ENCODE peak calls at places on chromosomes 11 and 22, in six cellular contexts. J is mammary epithelial cell; T is GM23248; S is A549; F is H7; E is CD8-positive, alpha-beta T cell. A is an unnamed sample.

GRCh38 chr11:34728609-34729008 is 107.7 kb downstream of the EHF start:
- DNase-seq in J (no peak), T (no peak), S (no peak), F (no peak), E (no peak), A (no peak)

GRCh38 chr11:266676-267439 is 11.3 kb upstream of the NLRP6 start:
- DNase-seq in J (no peak), T (peak), S (no peak), F (peak), E (no peak), A (no peak)

GRCh38 chr11:35725880-35726279 is 63.3 kb downstream of the TRIM44 start:
- DNase-seq in J (peak), T (peak), S (no peak), F (no peak), E (no peak), A (peak)

GRCh38 chr11:14411818-14412217 is 52.8 kb upstream of the RRAS2 start:
- DNase-seq in J (peak), T (peak), S (no peak), F (no peak), E (no peak), A (no peak)

GRCh38 chr11:84420261-84420660 is 1134.1 kb upstream of the CCDC90B start:
- DNase-seq in J (no peak), T (peak), S (no peak), F (peak), E (no peak), A (peak)

GRCh38 chr22:50526849-50527801 is 1.7 kb upstream of the SCO2 start:
- DNase-seq in J (no peak), T (no peak), S (peak), F (peak), E (no peak), A (no peak)

GRCh38 chr11:65695459-65696241 is 16.4 kb upstream of the KAT5 start:
- DNase-seq in J (peak), T (no peak), S (no peak), F (no peak), E (no peak), A (no peak)

GRCh38 chr11:28090052-28090749 is 17.8 kb downstream of the KIF18A start:
- DNase-seq in J (no peak), T (peak), S (no peak), F (no peak), E (no peak), A (no peak)

GRCh38 chr11:57240007-57240406 is 3.0 kb upstream of the APLNR start:
- DNase-seq in J (no peak), T (no peak), S (no peak), F (no peak), E (no peak), A (no peak)

GRCh38 chr22:21966643-21967516 is 14.2 kb upstream of the PPM1F start:
- DNase-seq in J (no peak), T (no peak), S (no peak), F (no peak), E (no peak), A (no peak)

GRCh38 chr11:56750190-56750589 is 1.7 kb upstream of the OR9G4 start:
- DNase-seq in J (no peak), T (no peak), S (no peak), F (peak), E (no peak), A (no peak)

GRCh38 chr11:64763804-64764611 is 4.2 kb upstream of the PYGM start:
- DNase-seq in J (no peak), T (no peak), S (no peak), F (peak), E (peak), A (no peak)

DNA sequence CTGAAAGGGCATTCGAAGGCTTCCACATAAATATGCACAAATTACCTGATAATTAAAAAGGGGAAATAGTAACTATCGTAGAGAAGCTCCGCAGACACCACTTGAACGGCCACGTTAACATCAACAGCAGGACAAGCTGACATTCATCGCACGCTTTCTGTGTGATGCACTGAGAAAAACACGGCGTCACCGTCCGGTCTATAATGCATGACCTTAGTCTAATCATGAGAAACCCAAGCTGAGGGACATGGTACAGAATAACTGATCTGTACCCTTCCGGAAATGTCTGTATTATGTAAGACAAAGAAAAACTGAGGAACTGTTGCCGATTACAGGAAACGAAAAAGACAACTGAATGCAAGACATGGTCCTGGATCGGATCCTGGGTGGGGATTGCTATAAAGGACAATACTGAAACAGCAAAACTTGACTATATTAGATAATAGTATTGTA is 678 bp upstream of the RANGAP1 start:
- DNase-seq in J (no peak), T (peak), S (no peak), F (peak), E (no peak), A (peak)
- H3K4me3 ChIP-seq in J (peak), T (peak), S (peak), F (peak), E (peak), A (peak)

DNA sequence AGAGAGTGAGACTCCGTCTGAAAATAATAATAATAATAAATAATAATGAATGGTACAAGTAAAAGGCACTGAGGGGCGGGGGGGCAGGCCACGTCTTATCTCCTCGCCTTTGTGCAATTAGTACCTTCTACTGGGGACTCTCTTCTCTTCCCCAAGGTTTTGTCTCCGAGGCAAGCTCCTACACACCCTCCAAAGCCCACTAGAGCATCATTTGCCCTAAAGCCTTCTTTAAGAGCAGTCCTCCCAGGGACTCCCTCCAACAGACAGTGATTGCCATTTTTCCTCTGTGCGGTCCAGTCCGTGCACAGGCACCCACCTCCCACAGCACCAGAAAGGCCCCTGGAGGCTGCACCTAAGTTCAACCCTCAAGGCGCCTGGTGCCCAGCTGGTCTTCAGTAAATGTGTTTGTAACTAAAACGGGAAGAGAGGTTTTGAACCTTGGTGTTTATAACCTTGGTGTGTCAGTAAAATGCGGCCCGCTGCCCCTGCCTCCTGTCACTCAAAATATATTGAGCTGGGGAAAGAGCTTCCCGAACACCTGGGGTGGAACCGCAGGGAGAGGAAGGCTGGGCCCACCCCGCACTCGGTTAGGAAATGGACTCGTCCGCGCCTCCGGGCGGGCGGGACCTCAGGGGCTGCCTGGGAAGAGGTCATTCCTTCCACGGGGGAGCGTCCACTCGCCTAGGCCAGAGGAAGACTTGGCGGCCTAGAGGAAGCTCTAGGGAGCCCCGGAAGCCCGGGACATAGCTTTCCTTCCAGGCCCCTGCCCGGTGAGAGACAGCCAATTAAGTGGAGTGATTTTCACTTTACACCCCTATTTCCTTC is 4.7 kb upstream of the KDELR3 start:
- DNase-seq in J (no peak), T (no peak), S (no peak), F (peak), E (no peak), A (no peak)
- H3K4me3 ChIP-seq in J (no peak), T (no peak), S (no peak), F (peak), E (no peak), A (no peak)

GRCh38 chr11:69773626-69774353 is 1.4 kb downstream of the FGF4 start:
- DNase-seq in J (no peak), T (no peak), S (no peak), F (peak), E (no peak), A (no peak)

GRCh38 chr11:69774354-69775162 is 583 bp downstream of the FGF4 start:
- DNase-seq in J (no peak), T (no peak), S (no peak), F (peak), E (no peak), A (no peak)

GRCh38 chr11:69772646-69773045 is 2.5 kb downstream of the FGF4 start:
- DNase-seq in J (no peak), T (no peak), S (no peak), F (peak), E (no peak), A (no peak)

GRCh38 chr11:69778373-69778772 is 3.2 kb upstream of the FGF4 start:
- DNase-seq in J (no peak), T (no peak), S (no peak), F (no peak), E (no peak), A (no peak)

DNA sequence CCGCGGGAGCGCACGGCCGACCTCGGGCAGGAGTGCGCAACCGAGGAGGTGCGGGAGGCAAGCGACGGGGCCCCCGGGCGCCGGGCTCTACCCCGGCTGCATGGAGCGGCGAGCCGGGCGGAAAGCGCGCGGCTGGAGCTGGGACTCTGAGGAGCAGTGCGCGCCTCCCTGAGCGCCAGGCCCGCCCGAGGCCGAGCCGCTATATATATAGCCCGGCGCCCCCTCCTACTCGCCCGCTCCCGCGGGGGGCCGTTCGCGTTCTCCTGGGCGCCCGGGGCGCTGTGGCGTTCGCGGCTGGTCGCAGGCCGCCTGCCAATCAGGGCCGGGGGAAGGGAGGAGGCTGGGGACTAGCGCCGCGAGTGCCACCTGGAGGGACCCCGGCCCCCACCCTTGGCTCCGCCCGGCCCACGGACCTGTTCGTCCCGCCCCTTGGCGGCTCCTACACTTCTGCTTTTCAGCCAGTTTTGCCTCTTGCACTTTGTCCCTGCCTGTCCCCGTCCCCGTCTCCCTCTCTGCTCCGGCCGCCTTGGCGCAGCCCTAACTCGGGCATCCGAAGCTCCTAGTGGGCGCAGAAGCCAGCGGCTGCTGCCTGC is at the start of gene FGF4:
- DNase-seq in J (peak), T (no peak), S (no peak), F (peak), E (no peak), A (no peak)
- H3K4me3 ChIP-seq in J (no peak), T (no peak), S (peak), F (peak), E (no peak), A (no peak)

GRCh38 chr11:46916251-46916650 is 2.1 kb downstream of the LRP4 start:
- DNase-seq in J (no peak), T (peak), S (no peak), F (no peak), E (no peak), A (no peak)
- H3K4me3 ChIP-seq in J (peak), T (peak), S (peak), F (peak), E (no peak), A (peak)

DNA sequence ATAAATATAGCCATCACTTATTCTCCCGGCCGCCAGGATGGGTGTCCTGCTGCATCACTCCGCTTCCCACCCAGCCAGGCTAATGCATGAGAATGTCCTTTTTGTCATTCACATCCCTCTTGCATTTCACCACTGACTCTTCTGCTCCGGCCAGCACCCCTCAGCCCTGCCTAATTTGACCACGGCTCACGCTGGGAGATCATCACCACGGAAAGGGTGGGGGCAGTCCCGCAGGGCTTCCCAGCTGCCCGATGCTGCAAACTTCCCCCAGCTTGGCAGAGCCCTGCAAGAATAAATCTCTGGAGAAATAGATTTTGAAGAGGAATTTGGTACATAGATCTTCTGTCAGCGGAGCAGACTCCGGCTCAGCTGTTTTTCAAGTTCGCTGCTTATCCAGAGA is 62.8 kb downstream of the BUD13 start:
- DNase-seq in J (no peak), T (no peak), S (no peak), F (peak), E (no peak), A (no peak)
- H3K4me3 ChIP-seq in J (no peak), T (no peak), S (no peak), F (no peak), E (no peak), A (no peak)

DNA sequence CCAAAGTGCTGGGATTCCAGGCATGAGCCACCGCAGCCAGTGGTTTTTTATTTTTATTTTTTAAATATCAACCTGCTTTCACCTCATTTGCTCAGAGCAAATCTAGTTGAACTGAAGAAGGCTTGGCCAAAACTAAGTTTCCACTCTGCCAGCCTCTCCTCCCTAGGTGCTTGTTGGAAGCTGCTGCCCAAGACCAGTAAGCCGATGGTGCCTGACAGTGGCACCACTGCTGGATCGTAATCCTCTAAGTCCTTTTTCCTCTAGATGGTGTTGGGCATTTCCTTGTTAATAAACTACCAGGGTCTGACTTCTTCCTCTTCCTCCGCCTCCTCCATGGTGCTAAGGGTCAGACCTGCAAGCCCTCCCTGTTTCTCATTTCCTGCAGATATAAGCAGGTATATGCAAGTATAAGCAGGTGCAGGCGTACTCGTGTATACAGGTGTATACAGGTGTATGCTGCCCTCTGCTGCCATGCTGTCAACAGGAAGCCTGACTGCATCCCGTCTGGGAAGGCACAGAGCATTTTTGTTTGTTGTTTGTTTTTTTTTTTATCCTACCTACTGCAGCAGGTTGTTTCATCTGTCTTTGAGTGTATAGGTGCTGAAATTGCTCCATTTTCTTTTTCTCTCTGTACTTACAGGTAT is 1.6 kb downstream of the NADSYN1 start:
- DNase-seq in J (no peak), T (no peak), S (no peak), F (no peak), E (no peak), A (no peak)
- H3K4me3 ChIP-seq in J (no peak), T (peak), S (no peak), F (no peak), E (no peak), A (no peak)

GRCh38 chr11:119374632-119375394 is 6.7 kb downstream of the USP2 start:
- DNase-seq in J (no peak), T (peak), S (no peak), F (peak), E (no peak), A (no peak)

GRCh38 chr11:119373917-119374631 is 7.4 kb downstream of the USP2 start:
- DNase-seq in J (peak), T (peak), S (peak), F (peak), E (no peak), A (peak)

GRCh38 chr11:119372260-119373058 is 9.0 kb downstream of the USP2 start:
- DNase-seq in J (no peak), T (no peak), S (no peak), F (no peak), E (no peak), A (no peak)

GRCh38 chr11:119371778-119372182 is 9.7 kb downstream of the USP2 start:
- DNase-seq in J (no peak), T (no peak), S (no peak), F (no peak), E (no peak), A (no peak)

DNA sequence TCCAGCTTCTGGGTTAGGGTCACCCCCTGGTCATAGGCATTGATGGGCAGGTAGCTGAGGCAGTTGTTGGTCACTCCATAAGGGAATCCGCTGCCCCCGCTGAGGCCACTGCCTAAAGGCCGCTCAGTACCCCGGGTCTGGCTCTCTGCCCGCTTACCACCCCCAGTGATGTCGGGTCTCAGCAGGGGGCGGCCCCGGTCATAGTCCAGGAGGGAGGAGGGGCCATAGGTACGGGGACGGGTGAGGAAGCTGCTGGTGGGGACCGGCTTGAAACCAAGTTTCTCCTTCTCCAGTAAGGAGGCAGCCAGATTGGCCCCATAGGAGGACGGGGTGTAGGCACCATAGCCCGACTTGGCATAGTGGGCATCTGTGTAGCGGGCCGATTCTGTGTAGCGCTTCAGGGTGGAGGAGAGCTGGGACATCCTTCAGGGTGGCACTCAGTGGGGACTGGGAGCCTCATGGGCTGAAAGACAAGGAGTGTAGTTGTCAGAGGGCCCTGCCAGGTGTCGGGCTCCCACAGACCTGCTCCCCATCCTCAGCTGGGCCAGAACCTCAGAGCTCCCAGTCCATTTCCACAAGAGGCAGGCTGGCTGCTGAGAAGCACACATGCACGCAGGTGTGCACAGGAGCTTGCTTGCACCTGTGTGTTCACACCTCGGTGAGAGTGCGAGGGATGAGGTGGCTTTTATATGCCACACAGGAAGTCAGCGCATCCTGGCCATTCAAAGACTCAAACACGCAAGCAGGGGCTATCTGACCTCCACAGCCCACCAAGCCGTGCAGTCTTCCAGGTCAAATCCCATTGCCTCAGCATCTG is 8.2 kb downstream of the USP2 start:
- DNase-seq in J (no peak), T (no peak), S (no peak), F (no peak), E (no peak), A (no peak)
- H3K4me3 ChIP-seq in J (no peak), T (no peak), S (no peak), F (no peak), E (no peak), A (no peak)

DNA sequence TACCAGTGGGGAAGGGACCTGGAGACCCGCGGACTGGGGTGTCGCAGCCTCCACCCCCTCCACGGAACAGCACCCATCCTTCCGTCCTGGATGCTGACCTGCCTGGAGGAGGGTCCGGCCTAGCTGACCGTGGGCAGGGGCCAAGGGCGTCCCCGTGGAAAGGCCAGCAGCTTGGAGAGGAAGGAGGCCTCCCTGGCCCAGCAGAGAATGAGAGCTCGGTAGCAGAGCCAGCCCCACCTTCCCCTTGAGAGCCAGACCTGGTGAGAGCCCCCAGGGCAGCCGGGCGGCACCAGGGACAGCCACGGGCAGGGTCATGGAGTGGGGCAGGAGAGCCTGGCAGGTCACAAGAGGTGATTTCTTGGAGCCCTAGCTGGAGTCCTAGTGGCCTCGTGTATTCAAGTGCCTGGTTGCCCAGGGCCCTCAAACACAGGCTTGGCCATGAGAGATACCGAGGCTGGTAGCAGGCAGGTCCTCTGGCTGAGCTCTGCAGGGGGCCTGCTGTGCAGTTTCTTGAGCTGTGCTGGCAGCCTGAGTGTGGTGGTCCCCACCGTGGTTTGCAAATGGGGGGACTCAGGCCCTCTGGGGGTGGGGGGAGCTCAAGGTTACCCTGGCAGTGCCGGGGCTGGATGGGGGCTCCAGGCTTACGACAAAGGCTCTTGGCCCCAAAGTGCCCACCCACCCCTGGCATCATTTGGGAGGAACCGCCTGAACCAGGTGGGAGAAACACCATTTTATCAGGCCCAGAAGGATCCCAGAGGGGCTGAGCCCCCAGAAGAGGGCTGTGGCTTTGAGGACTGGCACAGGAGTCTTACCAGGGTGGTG is 7.6 kb downstream of the TSPAN32 start:
- DNase-seq in J (no peak), T (no peak), S (no peak), F (no peak), E (no peak), A (no peak)
- H3K4me3 ChIP-seq in J (no peak), T (no peak), S (no peak), F (no peak), E (no peak), A (no peak)

A was measured in brain microvascular endothelial cell.